ENCODE peak calls at places on chromosomes 13 and 19, in seven cellular contexts. H is IMR-90, Z is neural progenitor cell, L is thoracic aorta, P is heart left ventricle, E is right atrium auricular region, X is cardiac muscle cell. U is an unnamed sample.

GRCh38 chr19:36915992-36916830 is at the start of the genes ZNF568 and ZNF829:
- DNase-seq in H (peak; percentile 83), Z (peak; percentile 90), L (peak; percentile 67), P (peak; percentile 95), E (peak; percentile 90), X (peak; percentile 90), U (peak; percentile 90)

GRCh38 chr19:45569619-45570421 is 14.8 kb downstream of the OPA3 start:
- DNase-seq in H (no peak), Z (peak; percentile 80), L (no peak), P (peak; percentile 83), E (no peak), X (peak; percentile 49), U (peak; percentile 28)

GRCh38 chr19:3745363-3746045 is 16.0 kb downstream of the APBA3 start:
- DNase-seq in H (no peak), Z (no peak), L (no peak), P (no peak), E (no peak), X (no peak), U (no peak)

GRCh38 chr19:9848761-9849160 is 13.6 kb downstream of the PIN1 start:
- DNase-seq in H (no peak), Z (no peak), L (no peak), P (no peak), E (no peak), X (no peak), U (no peak)

GRCh38 chr13:98300956-98301641 is 124.0 kb upstream of the RNF113B start:
- DNase-seq in H (peak; percentile 82), Z (no peak), L (no peak), P (no peak), E (no peak), X (peak; percentile 54), U (no peak)

GRCh38 chr13:27969073-27969865 is at the start of gene CDX2:
- DNase-seq in H (no peak), Z (peak; percentile 51), L (no peak), P (no peak), E (no peak), X (no peak), U (no peak)

GRCh38 chr19:12938536-12939291 is at the start of gene CALR:
- DNase-seq in H (no peak), Z (peak; percentile 64), L (no peak), P (no peak), E (no peak), X (peak; percentile 45), U (no peak)

GRCh38 chr19:18634612-18635290 is 2.1 kb upstream of the KLHL26 start:
- DNase-seq in H (peak; percentile 37), Z (no peak), L (no peak), P (no peak), E (no peak), X (no peak), U (no peak)

GRCh38 chr13:74715718-74716117 is 581.5 kb upstream of the KLF12 start:
- DNase-seq in H (no peak), Z (no peak), L (no peak), P (no peak), E (no peak), X (no peak), U (no peak)

GRCh38 chr19:11204943-11205349 is 7.6 kb upstream of the KANK2 start:
- DNase-seq in H (no peak), Z (no peak), L (no peak), P (no peak), E (no peak), X (no peak), U (no peak)

GRCh38 chr19:12769689-12770088 is 5.7 kb downstream of the HOOK2 start:
- DNase-seq in H (no peak), Z (peak; percentile 92), L (no peak), P (no peak), E (no peak), X (no peak), U (peak; percentile 63)

GRCh38 chr13:77966671-77967070 is 48.0 kb upstream of the EDNRB start:
- DNase-seq in H (no peak), Z (no peak), L (no peak), P (no peak), E (no peak), X (no peak), U (no peak)

DNA sequence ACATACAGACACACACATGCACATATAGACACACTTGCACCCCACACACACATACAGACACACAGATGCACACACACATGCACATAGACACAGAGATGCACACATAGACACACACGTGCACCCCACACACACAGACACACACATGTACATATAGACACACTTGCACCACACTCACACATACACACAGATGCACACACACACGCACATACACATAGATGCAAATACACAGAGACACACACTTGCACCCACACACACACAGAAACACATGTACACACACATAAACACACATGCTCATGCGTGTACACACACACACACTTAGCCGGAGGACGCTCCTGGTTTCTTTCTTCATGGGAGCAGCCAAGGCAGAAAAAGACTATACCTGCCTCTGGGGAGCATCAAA is 10.0 kb downstream of the COL4A2 start:
- DNase-seq in H (no peak), Z (no peak), L (no peak), P (no peak), E (peak; percentile 49), X (no peak), U (no peak)
- H3K27ac ChIP-seq in H (no peak overlapping the region), Z (no peak overlapping the region), L (no peak overlapping the region), P (no peak overlapping the region), E (no peak overlapping the region), X (no peak overlapping the region), U (no peak overlapping the region)

DNA sequence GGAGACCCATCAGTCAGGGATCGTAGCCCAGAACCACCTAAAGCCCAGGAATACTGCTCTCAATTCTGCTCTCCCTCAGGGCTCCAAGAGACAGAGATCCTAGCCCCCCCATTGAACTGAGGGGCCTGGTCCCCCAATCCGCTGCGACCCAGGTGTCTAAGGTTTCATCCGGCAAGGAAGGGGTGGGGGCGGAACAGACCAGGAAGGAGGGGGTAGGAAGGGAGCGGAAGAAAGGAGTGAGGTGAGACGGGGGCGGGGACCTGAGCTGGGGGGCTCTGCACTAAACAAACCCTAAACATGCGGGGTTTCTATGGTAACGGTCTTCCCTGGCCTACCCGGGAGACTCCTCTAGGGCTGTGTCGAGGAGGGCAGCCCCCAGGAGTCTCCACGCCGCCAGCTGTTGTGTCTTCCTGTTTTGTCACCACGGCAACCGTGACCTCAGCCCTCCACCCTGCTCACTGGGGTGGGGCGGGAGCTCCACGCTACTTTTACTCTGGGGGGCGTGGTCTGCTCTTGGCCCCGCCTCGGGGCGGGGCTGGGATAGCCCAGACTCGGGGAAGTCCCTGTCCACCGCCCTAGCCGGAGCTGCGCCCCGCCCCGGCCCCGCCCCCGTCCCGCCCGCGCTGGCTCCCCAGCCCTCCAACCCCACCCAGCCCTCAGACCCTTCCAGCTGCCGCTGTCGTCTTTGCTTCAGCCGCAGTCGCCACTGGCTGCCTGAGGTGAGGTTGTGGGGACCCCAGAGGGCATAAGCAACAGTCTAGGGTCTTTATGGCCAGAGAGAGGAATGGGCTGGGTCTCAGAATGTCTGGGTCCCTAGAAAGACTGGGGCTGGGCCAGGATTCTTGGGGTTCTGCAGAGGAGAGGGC is at the start of gene MYADM:
- DNase-seq in H (peak; percentile 97), Z (peak; percentile 100), L (peak; percentile 99), P (peak; percentile 99), E (peak; percentile 99), X (peak; percentile 99), U (peak; percentile 100)
- H3K4me1 ChIP-seq in H (peaks cover 7% of the 10 kb centered on the region), Z (peaks cover 12% of the 10 kb centered on the region), L (peaks cover 37% of the 10 kb centered on the region), P (peaks cover 26% of the 10 kb centered on the region), E (no peaks in the 10 kb centered on the region), X (no peaks in the 10 kb centered on the region), U (peaks cover 32% of the 10 kb centered on the region)

GRCh38 chr19:39251081-39251480 is 2.4 kb upstream of the IFNL4 start:
- DNase-seq in H (no peak), Z (no peak), L (no peak), P (no peak), E (no peak), X (no peak), U (no peak)
- H3K27me3 ChIP-seq in H (peaks cover 55% of the 10 kb centered on the region), Z (peaks cover 96% of the 10 kb centered on the region), L (peaks cover 5% of the 10 kb centered on the region), P (peaks cover 57% of the 10 kb centered on the region), E (peaks cover 4% of the 10 kb centered on the region), X (peaks cover 43% of the 10 kb centered on the region), U (peaks cover 7% of the 10 kb centered on the region)

DNA sequence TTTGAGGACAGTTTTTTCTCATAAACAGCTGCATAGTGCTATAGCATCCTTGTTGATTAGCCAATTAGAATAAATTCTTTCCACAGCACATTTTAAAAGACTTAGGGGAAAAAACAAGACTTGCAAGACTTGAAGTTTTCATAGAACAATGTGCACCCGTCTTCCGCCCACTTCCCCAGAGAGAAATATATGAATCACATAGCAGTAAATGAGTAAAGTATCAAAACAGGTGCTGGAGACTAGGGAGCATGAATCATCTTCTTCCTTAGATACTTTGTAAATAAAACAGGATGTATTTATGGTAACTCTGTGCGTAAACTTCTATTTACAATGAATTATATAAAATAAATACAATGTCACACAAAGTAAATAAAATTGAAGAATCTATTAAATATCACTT is 75.1 kb downstream of the COL4A2 start:
- DNase-seq in H (peak; percentile 92), Z (no peak), L (no peak), P (no peak), E (no peak), X (peak; percentile 62), U (no peak)
- H3K27ac ChIP-seq in H (no peak overlapping the region), Z (no peak overlapping the region), L (no peak overlapping the region), P (no peak overlapping the region), E (peak overlapping the region; percentile 17), X (no peak overlapping the region), U (no peak overlapping the region)